ENCODE peak calls at places on chromosomes 6 and 20, in six cellular contexts. A is colonic mucosa, X is A549, L is aorta, W is GM23338, O is left ventricle myocardium inferior. N is an unnamed sample.

GRCh38 chr20:20143646-20144045 is 91.3 kb downstream of the CFAP61 start:
- DNase-seq in X (no peak), A (no peak), W (no peak), O (no peak), L (no peak), N (no peak)

GRCh38 chr6:106547961-106548453 is 81.3 kb downstream of the RTN4IP1 start:
- DNase-seq in W (peak; percentile 40), A (no peak), O (no peak), X (no peak), L (no peak), N (peak; percentile 87)

GRCh38 chr6:71852951-71853350 is 33.4 kb upstream of the RIMS1 start:
- DNase-seq in X (no peak), A (no peak), O (no peak), L (no peak), W (peak; percentile 19), N (no peak)

GRCh38 chr6:119340766-119341487 is 8.6 kb downstream of the MAN1A1 start:
- DNase-seq in O (no peak), W (peak; percentile 56), X (no peak), A (no peak), L (no peak), N (no peak)

GRCh38 chr6:159152014-159152413 is 17.2 kb upstream of the FNDC1 start:
- DNase-seq in L (no peak), A (no peak), W (no peak), O (no peak), X (no peak), N (peak; percentile 37)

GRCh38 chr6:20315456-20315855 is 86.2 kb upstream of the E2F3 start:
- DNase-seq in L (no peak), X (no peak), W (no peak), O (no peak), A (no peak), N (no peak)

GRCh38 chr6:111750147-111750546 is 123.1 kb downstream of the FYN start:
- DNase-seq in X (no peak), W (no peak), O (no peak), L (no peak), A (no peak), N (no peak)

GRCh38 chr6:139334791-139335446 is 39.5 kb downstream of the CITED2 start:
- DNase-seq in O (no peak), X (no peak), L (no peak), A (no peak), W (no peak), N (peak; percentile 97)

GRCh38 chr6:45655630-45656422 is 278.1 kb upstream of the SUPT3H start:
- DNase-seq in O (no peak), W (no peak), A (no peak), L (no peak), X (peak; percentile 77), N (peak; percentile 100)

GRCh38 chr20:34708621-34709043 is 4.5 kb downstream of the TP53INP2 start:
- DNase-seq in O (peak; percentile 53), X (peak; percentile 72), L (peak; percentile 60), A (peak; percentile 77), W (peak; percentile 73), N (no peak)

GRCh38 chr20:37990571-37991151 is 42.6 kb downstream of the TTI1 start:
- DNase-seq in W (no peak), A (peak; percentile 33), O (peak; percentile 71), L (peak; percentile 66), X (peak; percentile 15), N (peak; percentile 80)

GRCh38 chr20:6626805-6627204 is 140.7 kb upstream of the BMP2 start:
- DNase-seq in X (no peak), O (no peak), W (peak; percentile 83), A (no peak), L (no peak), N (no peak)

GRCh38 chr6:125854355-125854754 is 63.6 kb downstream of the NCOA7 start:
- DNase-seq in X (no peak), L (no peak), W (no peak), O (no peak), A (no peak), N (no peak)

GRCh38 chr6:26349964-26350857 is 14.8 kb upstream of the BTN3A2 start:
- DNase-seq in L (no peak), A (no peak), W (no peak), X (no peak), O (no peak), N (no peak)

GRCh38 chr6:70520575-70520974 is 46.2 kb upstream of the SDHAF4 start:
- DNase-seq in X (peak; percentile 1), L (no peak), W (no peak), O (no peak), A (no peak), N (no peak)

GRCh38 chr6:17343215-17343614 is 50.2 kb upstream of the CAP2 start:
- DNase-seq in L (no peak), X (no peak), O (no peak), W (no peak), A (no peak), N (no peak)

GRCh38 chr6:138682722-138683521 is 90.6 kb upstream of the CCDC28A start:
- DNase-seq in L (no peak), A (no peak), O (no peak), W (no peak), X (no peak), N (peak; percentile 76)

GRCh38 chr20:18719426-18719825 is 94.2 kb upstream of the SCP2D1 start:
- DNase-seq in L (no peak), W (no peak), A (no peak), O (no peak), X (no peak), N (peak; percentile 67)

GRCh38 chr20:61271273-61272221 is 19.5 kb downstream of the CDH4 start:
- DNase-seq in A (no peak), L (no peak), W (no peak), O (no peak), X (no peak), N (no peak)

GRCh38 chr6:132392792-132393191 is 8.5 kb downstream of the MOXD1 start:
- DNase-seq in W (peak; percentile 66), X (no peak), A (no peak), O (no peak), L (no peak), N (no peak)

DNA sequence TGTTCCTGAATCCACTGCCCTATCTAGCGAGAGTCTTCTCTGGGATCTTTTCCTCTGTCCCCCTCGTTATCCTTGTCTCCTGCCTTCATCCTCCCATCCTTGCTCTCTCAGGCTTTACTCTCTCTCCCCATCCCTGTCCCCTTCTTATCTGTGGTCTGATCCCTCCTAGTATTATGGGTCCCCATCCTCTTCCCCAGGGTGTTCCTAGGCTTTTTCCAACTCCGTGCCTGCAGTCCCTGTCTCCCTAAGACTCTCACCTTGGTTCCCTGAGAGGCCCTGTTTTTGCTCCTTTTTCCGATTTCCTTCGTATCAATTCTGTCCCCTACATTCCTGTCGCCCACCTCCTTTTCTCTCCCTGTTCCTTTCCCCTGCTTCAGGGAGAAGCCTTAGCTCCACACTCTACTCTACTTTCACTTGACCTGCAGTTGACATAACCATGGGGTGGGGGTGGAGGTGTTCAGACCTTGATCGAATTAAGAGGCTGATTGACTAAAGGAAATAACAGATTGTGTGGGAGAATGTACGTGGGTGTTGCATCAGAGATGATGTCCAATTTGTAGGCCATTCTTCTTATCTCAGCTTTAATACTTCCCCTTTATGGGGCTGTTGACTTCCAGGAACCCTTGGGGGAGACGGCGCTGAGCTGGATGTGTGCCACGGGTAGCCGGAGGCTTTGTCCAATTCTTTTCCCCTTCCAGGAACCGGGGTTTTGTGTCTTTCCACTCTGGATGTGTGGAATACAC is 905 bp downstream of the PPARD start:
- DNase-seq in X (no peak), A (peak; percentile 52), L (peak; percentile 76), W (no peak), O (peak; percentile 36), N (peak; percentile 47)
- H3K4me1 ChIP-seq in X (peaks cover 8% of the 10 kb centered on the region), A (peaks cover 7% of the 10 kb centered on the region), L (peaks cover 4% of the 10 kb centered on the region), W (peaks cover 12% of the 10 kb centered on the region), O (peaks cover 30% of the 10 kb centered on the region), N (peaks cover 17% of the 10 kb centered on the region)

GRCh38 chr6:54248994-54249393 is 59.2 kb upstream of the TINAG start:
- DNase-seq in O (no peak), A (no peak), W (no peak), L (no peak), X (no peak), N (no peak)
- H3K27ac ChIP-seq in O (no peak overlapping the region), A (no peak overlapping the region), W (no peak overlapping the region), L (no peak overlapping the region), X (no peak overlapping the region), N (no peak overlapping the region)

GRCh38 chr6:7108196-7108963 is 619 bp downstream of the RREB1 start:
- DNase-seq in L (peak; percentile 78), A (peak; percentile 70), W (peak; percentile 78), O (peak; percentile 76), X (peak; percentile 25), N (peak; percentile 40)

GRCh38 chr6:7107578-7108195 is at the start of gene RREB1:
- DNase-seq in W (peak; percentile 70), L (peak; percentile 77), A (peak; percentile 80), X (peak; percentile 85), O (peak; percentile 57), N (peak; percentile 40)

GRCh38 chr6:7111095-7111690 is 3.4 kb downstream of the RREB1 start:
- DNase-seq in O (no peak), W (no peak), L (no peak), A (no peak), X (no peak), N (no peak)

GRCh38 chr6:7108964-7109836 is 1.4 kb downstream of the RREB1 start:
- DNase-seq in W (peak; percentile 46), X (peak; percentile 48), A (peak; percentile 76), L (peak; percentile 74), O (peak; percentile 53), N (peak; percentile 67)

GRCh38 chr6:7110092-7110792 is 2.5 kb downstream of the RREB1 start:
- DNase-seq in O (no peak), X (no peak), W (peak; percentile 44), L (no peak), A (no peak), N (no peak)
- H3K4me3 ChIP-seq in O (peak overlapping the region; percentile 93), X (peak overlapping the region; percentile 84), W (peak overlapping the region; percentile 98), L (peak overlapping the region; percentile 90), A (peak overlapping the region; percentile 92), N (peak overlapping the region; percentile 99)

DNA sequence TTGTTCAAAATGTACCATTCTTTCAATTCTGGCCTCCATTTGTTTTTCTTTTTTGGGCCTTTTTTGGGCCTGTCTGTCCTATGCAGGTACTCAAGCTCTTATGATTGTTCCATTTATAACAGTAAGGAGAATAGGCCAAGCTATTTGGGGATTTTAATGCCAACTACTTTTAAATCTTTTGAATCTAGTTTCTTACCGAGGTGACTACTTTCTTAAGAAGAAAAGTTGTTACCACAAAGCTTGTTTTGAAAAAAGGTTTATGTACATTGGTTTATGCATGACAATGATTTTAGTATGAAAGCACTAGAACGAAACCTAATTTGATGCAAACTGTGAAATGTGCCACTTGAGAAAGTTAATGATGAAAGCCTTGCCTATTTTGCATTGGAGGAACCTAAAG is 98.3 kb upstream of the MTHFD1L start:
- DNase-seq in X (no peak), W (no peak), A (no peak), L (no peak), O (no peak), N (no peak)
- H3K4me1 ChIP-seq in X (no peaks in the 10 kb centered on the region), W (peaks cover 25% of the 10 kb centered on the region), A (no peaks in the 10 kb centered on the region), L (no peaks in the 10 kb centered on the region), O (peaks cover 65% of the 10 kb centered on the region), N (peaks cover 23% of the 10 kb centered on the region)

N was measured in astrocyte.